ENCODE peak calls at places on chromosomes 12 and 14, in six cellular contexts. S is uterus, E is foreskin keratinocyte, Q is small intestine, I is foreskin fibroblast, P is LoVo. O is an unnamed sample.

GRCh38 chr14:105476937-105477658 is 2.5 kb downstream of the CRIP2 start:
- DNase-seq in I (no peak), P (no peak), Q (no peak), E (no peak), S (no peak), O (no peak)

GRCh38 chr12:89544730-89545184 is 18.9 kb upstream of the POC1B start:
- DNase-seq in P (peak), I (peak), E (no peak), S (peak), Q (peak), O (no peak)

GRCh38 chr12:54126696-54127537 is 61.9 kb downstream of the SMUG1 start:
- DNase-seq in E (peak), Q (peak), S (peak), P (no peak), I (peak), O (no peak)

GRCh38 chr14:57038689-57039088 is 228.4 kb upstream of the OTX2 start:
- DNase-seq in I (no peak), P (no peak), Q (no peak), S (no peak), E (no peak), O (no peak)

GRCh38 chr12:92411687-92412086 is 266.0 kb upstream of the BTG1 start:
- DNase-seq in S (no peak), I (no peak), P (no peak), E (no peak), Q (no peak), O (no peak)

GRCh38 chr12:126681676-126682075 is 1585.3 kb upstream of the TMEM132C start:
- DNase-seq in S (no peak), I (no peak), E (no peak), Q (no peak), P (no peak), O (no peak)

GRCh38 chr12:9906888-9907287 is 25.3 kb downstream of the CLEC2A start:
- DNase-seq in Q (peak), I (peak), P (no peak), S (no peak), E (peak), O (no peak)

GRCh38 chr12:52636189-52636588 is 15.8 kb downstream of the KRT2 start:
- DNase-seq in E (no peak), P (no peak), Q (no peak), S (no peak), I (no peak), O (no peak)

GRCh38 chr12:117533687-117534086 is 172.3 kb upstream of the NOS1 start:
- DNase-seq in Q (peak), P (no peak), S (no peak), E (no peak), I (no peak), O (no peak)

GRCh38 chr14:22448035-22448904 is 140.8 kb downstream of the DAD1 start:
- DNase-seq in Q (no peak), I (no peak), S (no peak), P (no peak), E (no peak), O (no peak)

GRCh38 chr12:91383106-91383505 is 200.5 kb upstream of the DCN start:
- DNase-seq in E (no peak), I (peak), P (no peak), Q (no peak), S (peak), O (no peak)

GRCh38 chr12:47408171-47408871 is 297.5 kb downstream of the RPAP3 start:
- DNase-seq in I (no peak), P (peak), E (peak), Q (peak), S (no peak), O (no peak)

GRCh38 chr14:46048127-46048526 is 603.5 kb downstream of the RPL10L start:
- DNase-seq in I (peak), Q (no peak), S (no peak), P (peak), E (peak), O (no peak)

GRCh38 chr12:11133816-11134215 is 628 bp downstream of the TAS2R30 start:
- DNase-seq in P (no peak), E (peak), S (no peak), Q (no peak), I (no peak), O (no peak)

GRCh38 chr12:45289245-45290217 is 73.6 kb downstream of the ANO6 start:
- DNase-seq in P (no peak), Q (no peak), E (no peak), I (no peak), S (no peak), O (no peak)

GRCh38 chr14:62006116-62006737 is 244.0 kb downstream of the SNAPC1 start:
- DNase-seq in I (peak), E (no peak), Q (no peak), P (no peak), S (no peak), O (no peak)

GRCh38 chr14:74299061-74299545 is 3.6 kb downstream of the ABCD4 start:
- DNase-seq in S (peak), Q (no peak), E (no peak), P (no peak), I (peak), O (no peak)

GRCh38 chr14:23605931-23606585 is 27.5 kb upstream of the JPH4 start:
- DNase-seq in Q (no peak), P (no peak), I (no peak), E (no peak), S (no peak), O (no peak)

GRCh38 chr12:104670439-104671406 is 214.0 kb downstream of the CHST11 start:
- DNase-seq in E (no peak), S (no peak), Q (no peak), P (no peak), I (no peak), O (no peak)

GRCh38 chr14:64503184-64503433 is 529 bp downstream of the ZBTB25 start:
- DNase-seq in S (no peak), I (no peak), P (no peak), Q (no peak), E (no peak), O (no peak)

GRCh38 chr12:7354521-7354920 is 50.6 kb downstream of the ACSM4 start:
- DNase-seq in P (no peak), I (peak), S (no peak), E (no peak), Q (no peak), O (no peak)

GRCh38 chr14:69101331-69101826 is 51.5 kb downstream of the DCAF5 start:
- DNase-seq in E (peak), Q (peak), I (peak), S (peak), P (peak), O (no peak)

GRCh38 chr14:90521121-90521929 is 124.5 kb downstream of the CALM1 start:
- DNase-seq in I (no peak), Q (peak), E (no peak), P (no peak), S (peak), O (no peak)

GRCh38 chr14:36659822-36660735 is 1.6 kb upstream of the PAX9 start:
- DNase-seq in S (no peak), I (no peak), Q (no peak), P (no peak), E (no peak), O (no peak)

GRCh38 chr12:63918788-63919300 is 74.3 kb downstream of the SRGAP1 start:
- DNase-seq in S (no peak), E (peak), I (peak), Q (peak), P (peak), O (no peak)